ENCODE peak calls at places on chromosomes 2 and 18, in four cellular contexts. S, T, N and F are unnamed samples.
A peak's percentile ranks its signal among the peaks of the same experiment; 100 is the strongest.

GRCh38 chr2:118059919-118060478 is 28.3 kb upstream of the INSIG2 start:
- DNase-seq in N (no peak), T (no peak), S (peak; percentile 97), F (peak; percentile 98)

GRCh38 chr2:36785179-36785795 is 88.8 kb downstream of the VIT start:
- DNase-seq in S (peak; percentile 7), T (peak; percentile 80), N (peak; percentile 78), F (no peak)

GRCh38 chr18:54647176-54647575 is 56.1 kb downstream of the DYNAP start:
- DNase-seq in N (peak; percentile 83), T (peak; percentile 3), S (no peak), F (no peak)

GRCh38 chr18:22556271-22556990 is 138.7 kb upstream of the CTAGE1 start:
- DNase-seq in T (no peak), S (no peak), N (no peak), F (no peak)

GRCh38 chr2:101560780-101561315 is 85.9 kb upstream of the RFX8 start:
- DNase-seq in N (no peak), T (no peak), S (no peak), F (no peak)

GRCh38 chr2:29124504-29124903 is 9.3 kb downstream of the CLIP4 start:
- DNase-seq in S (no peak), N (no peak), T (no peak), F (no peak)

GRCh38 chr2:158600155-158600802 is 143.5 kb downstream of the PKP4 start:
- DNase-seq in S (peak; percentile 76), T (peak; percentile 35), N (no peak), F (peak; percentile 81)

GRCh38 chr2:95372216-95372829 is 30.2 kb upstream of the FAHD2A start:
- DNase-seq in T (no peak), N (no peak), S (no peak), F (no peak)

GRCh38 chr18:21786526-21786925 is 45.9 kb downstream of the MIB1 start:
- DNase-seq in S (no peak), N (no peak), T (no peak), F (no peak)

GRCh38 chr2:234158812-234159211 is 108.3 kb downstream of the SPP2 start:
- DNase-seq in N (no peak), T (no peak), S (no peak), F (no peak)

GRCh38 chr18:31581498-31582197 is 10.0 kb upstream of the TTR start:
- DNase-seq in S (no peak), T (no peak), N (no peak), F (peak; percentile 47)

GRCh38 chr2:20223345-20224190 is 1.4 kb downstream of the SDC1 start:
- DNase-seq in S (no peak), T (peak; percentile 58), N (no peak), F (no peak)

GRCh38 chr2:101989740-101990460 is 1.9 kb upstream of the IL1R2 start:
- DNase-seq in T (no peak), N (peak; percentile 64), S (no peak), F (no peak)

GRCh38 chr2:17943444-17943843 is 65.0 kb downstream of the KCNS3 start:
- DNase-seq in N (no peak), T (no peak), S (no peak), F (no peak)

GRCh38 chr2:168632733-168633132 is 169.7 kb upstream of the NOSTRIN start:
- DNase-seq in T (no peak), S (no peak), N (no peak), F (no peak)

GRCh38 chr2:196166876-196167275 is 4.5 kb downstream of the STK17B start:
- DNase-seq in T (no peak), N (peak; percentile 54), S (peak; percentile 79), F (no peak)

GRCh38 chr18:37385846-37386435 is 179.7 kb downstream of the CELF4 start:
- DNase-seq in N (peak; percentile 58), S (no peak), T (no peak), F (no peak)

GRCh38 chr2:26454561-26455001 is 23.3 kb downstream of the OTOF start:
- DNase-seq in N (no peak), S (no peak), T (no peak), F (no peak)

GRCh38 chr2:189639003-189639609 is 22.2 kb upstream of the ASNSD1 start:
- DNase-seq in T (no peak), N (no peak), S (no peak), F (no peak)

GRCh38 chr2:22521620-22522019 is 863.4 kb upstream of the KLHL29 start:
- DNase-seq in T (no peak), N (no peak), S (no peak), F (no peak)

GRCh38 chr2:105769504-105769903 is 24.8 kb downstream of the NCK2 start:
- DNase-seq in T (no peak), N (peak; percentile 31), S (no peak), F (no peak)

GRCh38 chr2:207772081-207772843 is 2.6 kb upstream of the FZD5 start:
- DNase-seq in N (no peak), T (no peak), S (no peak), F (no peak)

GRCh38 chr18:23189099-23189498 is 53.8 kb downstream of the CABLES1 start:
- DNase-seq in S (no peak), N (no peak), T (no peak), F (no peak)

GRCh38 chr2:24806660-24807036 is 13.4 kb downstream of the CENPO start:
- DNase-seq in T (no peak), S (no peak), N (no peak), F (no peak)

GRCh38 chr2:10650746-10651145 is 39.0 kb downstream of the NOL10 start:
- DNase-seq in T (no peak), S (no peak), N (no peak), F (no peak)

GRCh38 chr18:24234850-24235418 is 96.1 kb downstream of the CABYR start:
- DNase-seq in S (no peak), T (no peak), N (no peak), F (no peak)

GRCh38 chr2:10920764-10921468 is 9.2 kb downstream of the KCNF1 start:
- DNase-seq in T (no peak), N (no peak), S (no peak), F (no peak)

GRCh38 chr2:195830968-195831810 is 174.2 kb downstream of the SLC39A10 start:
- DNase-seq in T (no peak), S (no peak), N (no peak), F (no peak)

GRCh38 chr18:79380816-79381806 is 14.6 kb upstream of the NFATC1 start:
- DNase-seq in S (no peak), T (peak; percentile 53), N (peak; percentile 70), F (no peak)

GRCh38 chr18:48548404-48548771 is 9.6 kb downstream of the CTIF start:
- DNase-seq in T (no peak), S (no peak), N (no peak), F (peak; percentile 65)

GRCh38 chr2:68714866-68715265 is 19.7 kb upstream of the ARHGAP25 start:
- DNase-seq in S (no peak), T (no peak), N (peak; percentile 68), F (no peak)

GRCh38 chr18:3046216-3046808 is 33.4 kb upstream of the LPIN2 start:
- DNase-seq in T (no peak), S (no peak), N (no peak), F (no peak)

GRCh38 chr2:150610670-150611279 is 123.3 kb upstream of the RND3 start:
- DNase-seq in T (peak; percentile 56), S (no peak), N (peak; percentile 9), F (no peak)

GRCh38 chr2:48799605-48800004 is 44.1 kb upstream of the LHCGR start:
- DNase-seq in S (no peak), N (no peak), T (no peak), F (no peak)

GRCh38 chr18:35933982-35934381 is 38.5 kb upstream of the RMP24 start:
- DNase-seq in N (no peak), S (no peak), T (peak; percentile 14), F (no peak)

GRCh38 chr2:222290371-222290690 is 8.5 kb downstream of the PAX3 start:
- DNase-seq in T (no peak), N (no peak), S (no peak), F (no peak)

GRCh38 chr2:161138429-161138828 is 21.8 kb upstream of the TANK start:
- DNase-seq in N (peak; percentile 63), S (no peak), T (no peak), F (no peak)

GRCh38 chr18:70292628-70293027 is 3.8 kb downstream of the SOCS6 start:
- DNase-seq in T (no peak), N (no peak), S (no peak), F (no peak)

GRCh38 chr2:20617081-20617575 is 33.8 kb downstream of the HS1BP3 start:
- DNase-seq in T (no peak), S (no peak), N (no peak), F (no peak)

GRCh38 chr18:54750350-54750749 is 77.9 kb upstream of the RAB27B start:
- DNase-seq in T (no peak), S (no peak), N (no peak), F (no peak)